ENCODE peak calls at places on chromosomes 13 and 19, in eight cellular contexts. C is thyroid gland, S is uterus, B is tibial nerve, P is fibroblast of pulmonary artery, J is cardiac muscle cell, L is GM12878, W is cardiac fibroblast. N is an unnamed sample.

GRCh38 chr13:35978607-35979316 is 152.4 kb downstream of the DCLK1 start:
- DNase-seq in C (peak), S (peak), B (peak), P (peak), J (peak), L (no peak), W (peak), N (no peak)

GRCh38 chr13:34647379-34647778 is 294.7 kb upstream of the NBEA start:
- DNase-seq in C (no peak), S (no peak), B (no peak), P (no peak), J (no peak), L (no peak), W (no peak), N (no peak)

GRCh38 chr13:100209857-100210580 is 121.1 kb downstream of the PCCA start:
- DNase-seq in C (no peak), S (no peak), B (no peak), P (peak), J (peak), L (no peak), W (peak), N (no peak)

GRCh38 chr19:16976471-16976870 is 50.1 kb downstream of the CPAMD8 start:
- DNase-seq in C (no peak), S (no peak), B (no peak), P (no peak), J (no peak), L (no peak), W (no peak), N (no peak)

GRCh38 chr13:63190742-63191141 is 1775.1 kb upstream of the PCDH20 start:
- DNase-seq in C (no peak), S (no peak), B (no peak), P (peak), J (peak), L (no peak), W (peak), N (no peak)

GRCh38 chr13:80945328-80945727 is 604.4 kb upstream of the SPRY2 start:
- DNase-seq in C (no peak), S (no peak), B (no peak), P (no peak), J (peak), L (no peak), W (no peak), N (no peak)

GRCh38 chr13:49256841-49257240 is 9.1 kb downstream of the CDADC1 start:
- DNase-seq in C (no peak), S (no peak), B (peak), P (peak), J (peak), L (no peak), W (peak), N (no peak)

GRCh38 chr19:29622191-29623070 is 16.3 kb downstream of the POP4 start:
- DNase-seq in C (no peak), S (no peak), B (no peak), P (peak), J (no peak), L (no peak), W (no peak), N (no peak)

GRCh38 chr19:30224689-30225606 is 147.2 kb upstream of the ZNF536 start:
- DNase-seq in C (peak), S (no peak), B (no peak), P (no peak), J (peak), L (no peak), W (no peak), N (no peak)

GRCh38 chr19:46202426-46202825 is 27.1 kb upstream of the IGFL1 start:
- DNase-seq in C (no peak), S (no peak), B (no peak), P (no peak), J (no peak), L (no peak), W (no peak), N (no peak)

GRCh38 chr13:34654203-34654602 is 287.9 kb upstream of the NBEA start:
- DNase-seq in C (no peak), S (no peak), B (no peak), P (no peak), J (no peak), L (no peak), W (no peak), N (no peak)

GRCh38 chr19:47352095-47352494 is 3.0 kb downstream of the DHX34 start:
- DNase-seq in C (no peak), S (no peak), B (no peak), P (no peak), J (no peak), L (no peak), W (no peak), N (no peak)

GRCh38 chr19:15297416-15298224 is 34.7 kb downstream of the BRD4 start:
- DNase-seq in C (no peak), S (no peak), B (no peak), P (peak), J (peak), L (no peak), W (peak), N (no peak)

GRCh38 chr13:25059166-25059565 is 36.8 kb upstream of the PABPC3 start:
- DNase-seq in C (no peak), S (no peak), B (no peak), P (no peak), J (no peak), L (no peak), W (no peak), N (no peak)

GRCh38 chr19:54191671-54192453 is 754 bp downstream of the TSEN34 start:
- DNase-seq in C (no peak), S (no peak), B (no peak), P (peak), J (no peak), L (no peak), W (peak), N (no peak)

GRCh38 chr13:111183959-111184684 is 69.0 kb downstream of the ARHGEF7 start:
- DNase-seq in C (peak), S (no peak), B (no peak), P (no peak), J (peak), L (no peak), W (no peak), N (no peak)

GRCh38 chr13:46181799-46182490 is at the start of gene LCP1:
- DNase-seq in C (peak), S (no peak), B (peak), P (no peak), J (no peak), L (peak), W (no peak), N (peak)

GRCh38 chr19:45470147-45471081 is 2.6 kb downstream of the FOSB start:
- DNase-seq in C (peak), S (peak), B (peak), P (peak), J (peak), L (no peak), W (peak), N (no peak)

GRCh38 chr19:10587022-10587838 is at the start of gene AP1M2:
- DNase-seq in C (peak), S (no peak), B (no peak), P (no peak), J (no peak), L (no peak), W (no peak), N (no peak)
- H3K4me3 ChIP-seq in C (peak), S (no peak), B (no peak), P (no peak), J (peak), L (no peak), W (no peak), N (no peak)

GRCh38 chr13:31199527-31199848 is 287 bp upstream of the B3GLCT start:
- DNase-seq in C (no peak), S (no peak), B (no peak), P (no peak), J (no peak), L (no peak), W (no peak), N (no peak)
- H3K4me3 ChIP-seq in C (peak), S (peak), B (peak), P (peak), J (peak), L (no peak), W (peak), N (peak)

DNA sequence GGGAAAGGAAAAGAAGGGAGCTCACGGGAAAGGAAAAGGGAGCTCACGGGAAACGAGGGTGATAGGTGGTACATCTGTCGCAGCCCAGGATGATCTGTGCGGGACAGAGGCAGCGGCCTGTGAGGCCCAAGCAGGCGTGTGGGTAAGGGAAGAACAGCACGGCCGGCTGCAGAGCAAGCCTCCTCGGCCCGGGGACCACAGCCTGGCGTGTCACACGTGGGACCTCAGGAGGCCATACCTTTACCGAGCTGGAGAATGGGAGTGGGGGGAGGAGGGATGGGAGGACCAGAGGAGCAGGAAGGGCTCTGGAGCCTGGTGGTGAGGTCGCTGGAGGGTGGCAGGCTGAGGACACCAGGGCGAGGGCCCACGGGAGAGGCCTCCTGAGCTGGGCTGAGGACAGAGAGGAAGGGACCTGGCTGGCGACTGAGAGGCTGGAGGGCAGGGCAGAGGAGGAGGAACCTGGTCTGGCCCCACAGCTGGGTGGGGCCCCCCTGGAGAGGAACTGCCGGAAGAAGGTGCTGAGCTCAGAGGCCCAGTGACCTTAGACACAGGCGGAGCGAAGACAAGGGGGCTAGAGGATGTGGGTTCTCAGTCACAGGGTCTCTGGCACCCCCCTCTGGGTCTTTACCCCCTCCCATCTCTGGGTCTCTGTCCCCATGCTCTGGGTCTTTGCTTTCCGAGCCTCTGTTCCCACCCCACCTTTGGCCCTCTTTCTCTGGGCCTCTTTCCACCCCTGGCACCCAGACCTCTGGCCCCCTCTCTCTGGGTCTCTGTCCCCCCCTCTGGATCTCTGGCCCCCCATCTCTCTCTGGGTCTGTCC is 2.9 kb upstream of the FTL start:
- DNase-seq in C (peak), S (no peak), B (peak), P (peak), J (peak), L (no peak), W (peak), N (no peak)
- H3K4me3 ChIP-seq in C (no peak), S (no peak), B (peak), P (no peak), J (no peak), L (peak), W (no peak), N (peak)

DNA sequence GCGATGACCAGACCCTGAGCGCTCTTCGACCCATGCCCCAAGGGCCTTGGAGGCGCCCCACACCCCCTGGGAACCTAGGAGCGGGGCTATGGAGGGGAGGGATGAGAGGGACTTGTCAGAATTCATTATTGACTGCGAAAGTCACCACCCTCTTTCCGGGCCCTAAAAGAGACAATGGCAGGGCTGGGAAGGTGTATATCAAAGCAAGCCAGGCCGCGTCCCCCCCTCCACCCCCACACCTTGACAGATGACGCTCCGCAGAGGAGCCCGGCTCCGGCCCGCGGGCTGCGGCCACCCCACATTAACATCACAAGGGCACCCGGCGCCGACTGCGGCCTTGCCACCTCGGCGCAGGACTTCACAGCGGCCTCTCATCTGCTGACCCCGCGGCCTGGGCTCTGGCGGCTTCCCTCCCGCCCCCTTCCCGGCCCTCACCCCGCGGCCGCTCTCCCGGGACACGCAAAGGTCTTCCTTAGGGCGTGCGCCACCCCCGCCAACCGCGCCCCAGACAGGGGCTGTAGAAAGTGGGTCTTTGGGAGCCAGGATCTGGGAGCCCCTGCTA is 2.4 kb downstream of the CDX2 start:
- DNase-seq in C (no peak), S (no peak), B (no peak), P (no peak), J (no peak), L (no peak), W (no peak), N (no peak)
- H3K4me3 ChIP-seq in C (no peak), S (no peak), B (no peak), P (no peak), J (no peak), L (no peak), W (no peak), N (no peak)

GRCh38 chr19:8305798-8306197 is 2.4 kb downstream of the CD320 start:
- DNase-seq in C (no peak), S (peak), B (peak), P (no peak), J (no peak), L (no peak), W (no peak), N (no peak)

GRCh38 chr19:8307965-8308866 is at the start of gene CD320:
- DNase-seq in C (peak), S (peak), B (peak), P (peak), J (peak), L (peak), W (peak), N (peak)

GRCh38 chr19:8304841-8305621 is 3.1 kb downstream of the CD320 start:
- DNase-seq in C (no peak), S (peak), B (peak), P (no peak), J (no peak), L (no peak), W (no peak), N (no peak)

GRCh38 chr19:8307400-8307964 is 676 bp downstream of the CD320 start:
- DNase-seq in C (peak), S (no peak), B (no peak), P (no peak), J (no peak), L (no peak), W (no peak), N (no peak)

GRCh38 chr19:8306235-8307054 is 1.7 kb downstream of the CD320 start:
- DNase-seq in C (no peak), S (peak), B (peak), P (no peak), J (no peak), L (no peak), W (no peak), N (no peak)
- H3K4me3 ChIP-seq in C (no peak), S (no peak), B (peak), P (no peak), J (no peak), L (peak), W (no peak), N (peak)

GRCh38 chr19:6274756-6275155 is 5.0 kb downstream of the MLLT1 start:
- DNase-seq in C (no peak), S (peak), B (no peak), P (no peak), J (no peak), L (no peak), W (no peak), N (no peak)
- H3K4me3 ChIP-seq in C (no peak), S (no peak), B (no peak), P (no peak), J (no peak), L (no peak), W (no peak), N (no peak)

DNA sequence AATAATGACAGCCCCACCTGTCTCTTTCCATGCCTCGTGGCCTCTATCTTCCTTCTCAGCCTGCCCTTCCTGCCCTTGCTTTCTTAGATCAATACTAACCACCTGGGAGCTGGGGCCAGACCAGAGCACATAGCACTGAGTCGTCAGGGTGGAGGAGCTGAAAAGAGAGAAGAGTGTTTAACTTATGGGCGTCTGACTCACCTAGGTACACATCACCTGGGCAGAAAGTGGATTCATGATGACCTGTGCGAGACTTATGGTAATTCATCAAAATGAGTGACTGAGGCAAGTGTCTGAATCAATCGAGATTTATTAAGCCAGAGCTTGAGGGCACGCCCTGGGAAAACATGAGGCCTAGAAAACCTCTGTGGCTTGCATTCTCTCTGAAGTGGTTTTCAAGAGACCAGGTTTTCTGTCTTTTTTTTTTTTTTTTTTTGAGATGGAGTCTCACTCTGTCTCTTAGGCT is 19.2 kb downstream of the CEACAM6 start:
- DNase-seq in C (no peak), S (no peak), B (no peak), P (no peak), J (no peak), L (no peak), W (no peak), N (no peak)
- H3K4me3 ChIP-seq in C (no peak), S (no peak), B (no peak), P (no peak), J (no peak), L (no peak), W (no peak), N (no peak)

GRCh38 chr19:57812201-57812600 is 2.5 kb downstream of the ZNF552 start:
- DNase-seq in C (no peak), S (no peak), B (no peak), P (no peak), J (peak), L (peak), W (no peak), N (no peak)
- H3K4me3 ChIP-seq in C (no peak), S (no peak), B (no peak), P (no peak), J (no peak), L (peak), W (no peak), N (no peak)